ENCODE peak calls at places on chromosomes 11 and 22, in six cellular contexts. H is heart right ventricle; U is activated CD8-positive, alpha-beta T cell treated with anti-CD3 and anti-CD28 coated beads for 36 hours; S is lower lobe of right lung; Z is neural crest cell; X is HCT116. Y is an unnamed sample.

GRCh38 chr11:122697636-122698167 is 42.2 kb downstream of the UBASH3B start:
- DNase-seq in H (no peak), U (peak), S (no peak), Z (no peak), X (no peak), Y (peak)

GRCh38 chr11:106468091-106468490 is 390.6 kb downstream of the AASDHPPT start:
- DNase-seq in H (no peak), U (no peak), S (no peak), Z (no peak), X (no peak), Y (peak)

GRCh38 chr11:4194889-4195288 is 100.3 kb downstream of the RRM1 start:
- DNase-seq in H (no peak), U (no peak), S (no peak), Z (no peak), X (no peak), Y (no peak)

GRCh38 chr11:33893711-33894401 is 2.0 kb upstream of the LMO2 start:
- DNase-seq in H (no peak), U (peak), S (no peak), Z (no peak), X (no peak), Y (no peak)

GRCh38 chr11:46694095-46694494 is 6.3 kb downstream of the ARHGAP1 start:
- DNase-seq in H (no peak), U (no peak), S (no peak), Z (no peak), X (no peak), Y (no peak)

GRCh38 chr22:31983911-31984661 is 39.8 kb downstream of the YWHAH start:
- DNase-seq in H (no peak), U (no peak), S (no peak), Z (no peak), X (no peak), Y (no peak)

GRCh38 chr11:70252844-70253243 is 17.6 kb upstream of the PPFIA1 start:
- DNase-seq in H (no peak), U (no peak), S (no peak), Z (no peak), X (no peak), Y (no peak)

GRCh38 chr11:8408151-8408930 is 144.7 kb upstream of the LMO1 start:
- DNase-seq in H (no peak), U (no peak), S (no peak), Z (no peak), X (no peak), Y (no peak)

GRCh38 chr11:118684187-118684586 is 4.7 kb upstream of the TREH start:
- DNase-seq in H (no peak), U (no peak), S (no peak), Z (no peak), X (no peak), Y (no peak)

GRCh38 chr11:101061606-101062005 is 68.0 kb downstream of the PGR start:
- DNase-seq in H (no peak), U (no peak), S (no peak), Z (no peak), X (no peak), Y (no peak)

GRCh38 chr11:46049325-46049860 is 71.9 kb downstream of the PHF21A start:
- DNase-seq in H (no peak), U (no peak), S (no peak), Z (no peak), X (no peak), Y (no peak)

GRCh38 chr22:26377170-26377825 is 51.8 kb upstream of the ASPHD2 start:
- DNase-seq in H (no peak), U (no peak), S (no peak), Z (no peak), X (no peak), Y (no peak)

GRCh38 chr11:14637868-14638409 is 5.7 kb upstream of the PDE3B start:
- DNase-seq in H (no peak), U (peak), S (no peak), Z (no peak), X (no peak), Y (no peak)

GRCh38 chr11:88337342-88338222 is at the start of gene CTSC:
- DNase-seq in H (peak), U (peak), S (peak), Z (peak), X (peak), Y (peak)

GRCh38 chr11:3225826-3226750 is 6.1 kb downstream of the MRGPRE start:
- DNase-seq in H (no peak), U (no peak), S (no peak), Z (no peak), X (no peak), Y (no peak)

GRCh38 chr11:19244084-19244483 is 3.3 kb upstream of the E2F8 start:
- DNase-seq in H (no peak), U (no peak), S (no peak), Z (no peak), X (no peak), Y (no peak)

GRCh38 chr11:134599180-134599810 is 187.3 kb upstream of the B3GAT1 start:
- DNase-seq in H (no peak), U (no peak), S (peak), Z (no peak), X (no peak), Y (no peak)

GRCh38 chr22:47199949-47200272 is 437.5 kb downstream of the TBC1D22A start:
- DNase-seq in H (no peak), U (no peak), S (no peak), Z (no peak), X (no peak), Y (no peak)

GRCh38 chr11:73307323-73308002 is 613 bp upstream of the ARHGEF17 start:
- DNase-seq in H (peak), U (peak), S (peak), Z (peak), X (peak), Y (peak)
- TF ChIP-seq CTCF in H (peak), U (peak), S (peak), Z (peak), X (peak), Y (peak)

GRCh38 chr11:396511-396947 is 2.5 kb downstream of the PKP3 start:
- DNase-seq in H (no peak), U (peak), S (peak), Z (no peak), X (no peak), Y (peak)
- TF ChIP-seq CTCF in H (peak), U (peak), S (no peak), Z (no peak), X (no peak), Y (peak)

GRCh38 chr22:43166132-43166930 is 15.0 kb downstream of the TSPO start:
- DNase-seq in H (no peak), U (no peak), S (no peak), Z (no peak), X (no peak), Y (no peak)
- TF ChIP-seq CTCF in H (no peak), U (no peak), S (no peak), Z (no peak), X (no peak), Y (no peak)

GRCh38 chr22:50278461-50278860 is 8.3 kb upstream of the MAPK11 start:
- DNase-seq in H (no peak), U (no peak), S (no peak), Z (no peak), X (no peak), Y (no peak)

GRCh38 chr22:50274311-50274710 is 4.1 kb upstream of the MAPK11 start:
- DNase-seq in H (peak), U (peak), S (no peak), Z (no peak), X (no peak), Y (peak)

GRCh38 chr22:50275181-50276055 is 5.2 kb upstream of the MAPK11 start:
- DNase-seq in H (no peak), U (no peak), S (no peak), Z (no peak), X (no peak), Y (no peak)

GRCh38 chr22:50277761-50278160 is 7.6 kb upstream of the MAPK11 start:
- DNase-seq in H (no peak), U (no peak), S (no peak), Z (no peak), X (no peak), Y (no peak)

GRCh38 chr22:50276143-50276542 is 6.0 kb upstream of the MAPK11 start:
- DNase-seq in H (no peak), U (peak), S (peak), Z (no peak), X (no peak), Y (no peak)
- TF ChIP-seq CTCF in H (peak), U (peak), S (peak), Z (peak), X (no peak), Y (peak)

DNA sequence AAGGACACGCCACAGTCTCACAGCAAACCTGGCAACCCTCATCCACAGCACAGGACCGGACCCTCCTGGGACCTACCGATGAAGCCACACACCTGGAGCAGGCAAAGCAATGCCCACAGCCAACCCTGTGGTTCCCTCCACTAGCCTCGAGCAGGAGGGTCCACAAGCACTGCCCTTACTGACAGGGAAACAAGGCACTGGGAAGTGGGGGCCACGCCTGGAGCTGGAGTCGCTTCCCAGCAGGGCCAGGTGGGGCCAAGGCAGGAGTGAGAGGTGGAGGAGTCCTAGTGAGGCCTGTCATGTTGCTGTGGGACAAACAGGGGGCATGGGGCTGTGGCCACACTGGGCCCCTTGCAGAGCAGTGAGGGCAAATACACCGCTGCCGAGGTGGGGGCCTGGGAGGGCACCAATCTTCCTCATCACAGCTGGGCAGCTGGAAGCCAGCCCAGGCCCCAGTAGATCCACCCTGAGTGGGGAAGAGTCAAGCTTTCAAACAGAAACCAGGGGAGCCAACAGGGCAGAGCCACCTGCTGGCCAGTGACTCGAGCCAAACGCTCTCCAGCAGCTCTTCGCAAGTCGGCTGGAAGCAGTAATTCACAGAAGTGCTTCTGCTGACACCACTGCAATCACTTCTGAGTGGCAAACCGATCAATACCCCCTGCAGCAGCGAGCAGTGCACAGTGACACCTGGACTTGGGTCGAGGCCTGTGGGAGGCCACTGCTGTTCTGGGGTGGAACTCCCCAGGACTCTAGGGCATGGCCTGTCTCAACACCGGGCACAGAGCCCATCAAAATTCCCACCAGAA is 13.7 kb downstream of the SULT4A1 start:
- DNase-seq in H (no peak), U (no peak), S (no peak), Z (no peak), X (peak), Y (no peak)
- TF ChIP-seq CTCF in H (peak), U (no peak), S (no peak), Z (peak), X (peak), Y (peak)

GRCh38 chr11:111259871-111260270 is 14.3 kb downstream of the POU2AF2 start:
- DNase-seq in H (no peak), U (no peak), S (no peak), Z (no peak), X (no peak), Y (peak)
- TF ChIP-seq CTCF in H (no peak), U (no peak), S (no peak), Z (no peak), X (no peak), Y (no peak)